ENCODE peak calls at places on chromosomes 6 and 20, in seven cellular contexts. E is stimulated activated CD4-positive, alpha-beta T cell treated with anti-CD3 and anti-CD28 coated beads, Interleukin-15, amount 100 ng/mL, for 1 hour; T is endothelial cell; Y is mucosa of descending colon; I is activated CD4-positive, CD25-positive, alpha-beta regulatory T cell; D is coronary artery; C is hypothalamus. R is an unnamed sample.

GRCh38 chr6:24858154-24858801 is 59.6 kb upstream of the ARMH2 start:
- DNase-seq in E (no peak), C (no peak), I (no peak), T (no peak), D (no peak), Y (no peak), R (no peak)

GRCh38 chr20:63847374-63848002 is 13.8 kb upstream of the ABHD16B start:
- DNase-seq in I (no peak), D (no peak), E (no peak), C (no peak), Y (no peak), T (peak), R (no peak)

GRCh38 chr6:7143161-7143974 is 35.6 kb downstream of the RREB1 start:
- DNase-seq in T (no peak), I (no peak), C (peak), D (no peak), E (no peak), Y (no peak), R (no peak)

GRCh38 chr6:122778334-122778733 is 1.2 kb upstream of the FABP7 start:
- DNase-seq in Y (no peak), D (no peak), C (no peak), I (no peak), E (no peak), T (no peak), R (no peak)

GRCh38 chr6:139982652-139983051 is 608.2 kb upstream of the CITED2 start:
- DNase-seq in Y (no peak), C (no peak), E (no peak), T (no peak), D (no peak), I (no peak), R (no peak)

GRCh38 chr6:69914015-69914485 is 47.7 kb downstream of the COL19A1 start:
- DNase-seq in Y (no peak), C (no peak), D (no peak), E (no peak), I (no peak), T (no peak), R (no peak)

GRCh38 chr6:56732517-56732916 is 89.8 kb upstream of the DST start:
- DNase-seq in C (no peak), Y (no peak), T (no peak), I (no peak), E (no peak), D (no peak), R (no peak)

GRCh38 chr20:41411458-41411857 is 44.8 kb upstream of the EMILIN3 start:
- DNase-seq in C (no peak), E (no peak), I (no peak), D (no peak), T (no peak), Y (no peak), R (no peak)

GRCh38 chr6:20757761-20758160 is 223.5 kb downstream of the CDKAL1 start:
- DNase-seq in Y (no peak), C (no peak), T (no peak), E (no peak), I (no peak), D (no peak), R (no peak)

GRCh38 chr6:56507517-56507916 is 135.2 kb downstream of the DST start:
- DNase-seq in Y (no peak), T (no peak), C (no peak), I (no peak), D (no peak), E (no peak), R (no peak)

GRCh38 chr6:145112711-145113148 is 622.6 kb downstream of the EPM2A start:
- DNase-seq in I (no peak), E (no peak), D (no peak), C (no peak), T (no peak), Y (no peak), R (no peak)

GRCh38 chr6:161369339-161369738 is 95.5 kb upstream of the AGPAT4 start:
- DNase-seq in Y (no peak), C (no peak), T (no peak), D (no peak), E (no peak), I (no peak), R (no peak)

GRCh38 chr20:46279104-46279503 is 29.2 kb downstream of the CDH22 start:
- DNase-seq in E (no peak), I (no peak), Y (no peak), D (no peak), C (no peak), T (no peak), R (no peak)

GRCh38 chr20:10653593-10654288 is 20.1 kb downstream of the JAG1 start:
- DNase-seq in D (no peak), C (no peak), Y (no peak), E (no peak), I (no peak), T (no peak), R (no peak)

GRCh38 chr20:57156050-57156770 is 110.2 kb downstream of the BMP7 start:
- DNase-seq in E (no peak), T (no peak), D (no peak), I (no peak), C (no peak), Y (no peak), R (no peak)

GRCh38 chr20:20466341-20466879 is 98.5 kb downstream of the INSM1 start:
- DNase-seq in E (no peak), D (no peak), I (no peak), Y (no peak), C (no peak), T (no peak), R (no peak)

GRCh38 chr20:17315491-17316231 is 88.8 kb downstream of the PCSK2 start:
- DNase-seq in D (no peak), Y (no peak), T (no peak), E (no peak), I (no peak), C (no peak), R (no peak)

GRCh38 chr6:117483645-117484016 is 1.2 kb downstream of the DCBLD1 start:
- DNase-seq in T (no peak), D (no peak), E (no peak), Y (no peak), I (no peak), C (no peak), R (no peak)

GRCh38 chr6:161029195-161029809 is 37.7 kb downstream of the MAP3K4 start:
- DNase-seq in I (no peak), C (no peak), T (no peak), D (no peak), E (no peak), Y (no peak), R (no peak)

GRCh38 chr6:75402296-75402695 is 91.3 kb downstream of the FILIP1 start:
- DNase-seq in I (no peak), Y (no peak), D (peak), E (no peak), C (no peak), T (no peak), R (no peak)

GRCh38 chr20:41476446-41476845 is 109.8 kb upstream of the EMILIN3 start:
- DNase-seq in I (no peak), T (no peak), E (no peak), Y (no peak), C (no peak), D (no peak), R (no peak)

GRCh38 chr6:83536034-83536646 is 23.8 kb downstream of the PRSS35 start:
- DNase-seq in D (no peak), C (peak), I (no peak), Y (no peak), E (no peak), T (peak), R (no peak)

GRCh38 chr6:45195137-45195536 is 133.0 kb upstream of the RUNX2 start:
- DNase-seq in I (no peak), C (no peak), T (no peak), D (no peak), Y (no peak), E (no peak), R (no peak)

GRCh38 chr6:41687501-41688175 is 47.8 kb downstream of the TFEB start:
- DNase-seq in Y (peak), T (no peak), I (no peak), C (no peak), D (no peak), E (no peak), R (no peak)

GRCh38 chr6:140319209-140319608 is 944.8 kb upstream of the CITED2 start:
- DNase-seq in Y (no peak), D (no peak), T (no peak), E (no peak), I (no peak), C (no peak), R (no peak)

GRCh38 chr20:22339091-22339881 is 245.1 kb downstream of the FOXA2 start:
- DNase-seq in D (no peak), I (no peak), T (peak), E (no peak), Y (no peak), C (peak), R (no peak)

GRCh38 chr6:11236351-11236750 is 3.9 kb upstream of the NEDD9 start:
- DNase-seq in Y (no peak), E (no peak), I (no peak), C (no peak), T (no peak), D (no peak), R (no peak)

GRCh38 chr20:32902456-32903420 is 44.0 kb downstream of the EFCAB8 start:
- DNase-seq in Y (peak), I (peak), C (peak), T (peak), D (no peak), E (peak), R (no peak)

GRCh38 chr6:119311514-119312142 is 37.9 kb downstream of the MAN1A1 start:
- DNase-seq in D (no peak), I (no peak), C (no peak), E (no peak), Y (no peak), T (no peak), R (no peak)

GRCh38 chr20:19275630-19276071 is 63.2 kb downstream of the SLC24A3 start:
- DNase-seq in I (no peak), C (peak), T (no peak), Y (peak), D (peak), E (no peak), R (peak)

GRCh38 chr6:33126101-33126714 is 50.4 kb downstream of the HLA-DPB1 start:
- DNase-seq in Y (peak), T (peak), E (peak), I (peak), D (no peak), C (peak), R (no peak)